ENCODE peak calls at places on chromosomes 6 and 20, in ten cellular contexts. U, X, L, Q, A, P, W, I, E and F are unnamed samples.

GRCh38 chr6:56652231-56652630 is 9.5 kb upstream of the DST start:
- DNase-seq in P (no peak), L (no peak), I (no peak), E (no peak), W (no peak), U (peak; percentile 31), A (no peak), Q (peak; percentile 64), X (no peak), F (no peak)

GRCh38 chr6:33320315-33321181 is 3.0 kb upstream of the ZBTB22 start:
- DNase-seq in I (no peak), A (no peak), L (no peak), U (peak; percentile 95), W (peak; percentile 82), X (peak; percentile 88), P (no peak), E (no peak), Q (peak; percentile 96), F (peak; percentile 60)

GRCh38 chr6:34926655-34927054 is 37.6 kb downstream of the ANKS1A start:
- DNase-seq in A (no peak), E (no peak), X (no peak), I (no peak), W (no peak), L (no peak), U (peak; percentile 61), P (no peak), Q (peak; percentile 64), F (no peak)

GRCh38 chr20:37504404-37505096 is 16.5 kb upstream of the NNAT start:
- DNase-seq in U (no peak), W (peak; percentile 56), E (no peak), I (no peak), L (no peak), A (no peak), X (no peak), Q (peak; percentile 13), P (no peak), F (no peak)

GRCh38 chr6:30006170-30007131 is 54.6 kb upstream of the POLR1H start:
- DNase-seq in P (peak; percentile 9), U (no peak), A (no peak), W (peak; percentile 72), I (no peak), X (peak; percentile 46), L (peak; percentile 23), E (peak; percentile 54), Q (peak; percentile 3), F (no peak)

GRCh38 chr20:51727872-51728271 is 40.3 kb downstream of the ATP9A start:
- DNase-seq in L (no peak), Q (no peak), U (no peak), E (no peak), A (no peak), P (no peak), W (no peak), X (no peak), I (no peak), F (no peak)

GRCh38 chr6:109687271-109687721 is 3.7 kb downstream of the AK9 start:
- DNase-seq in P (no peak), W (no peak), A (no peak), X (peak; percentile 34), E (no peak), Q (peak; percentile 96), U (peak; percentile 91), I (no peak), L (no peak), F (no peak)

GRCh38 chr20:48897298-48898044 is 24.0 kb upstream of the ARFGEF2 start:
- DNase-seq in I (no peak), L (no peak), Q (peak; percentile 92), E (no peak), X (no peak), U (peak; percentile 89), P (no peak), A (no peak), W (no peak), F (no peak)

GRCh38 chr6:89148016-89148750 is 2.3 kb downstream of the PM20D2 start:
- DNase-seq in U (no peak), W (no peak), A (peak; percentile 2), I (no peak), L (no peak), E (no peak), Q (peak; percentile 30), X (no peak), P (no peak), F (no peak)